ENCODE peak calls at places on chromosomes 1 and 21, in four cellular contexts. One of them, this sample, is unnamed.

GRCh38 chr1:239125027-239125426 is 261.3 kb upstream of the CHRM3 start:
- DNase-seq in CD8-positive, alpha-beta T cell: no peak
- DNase-seq in cardiac muscle cell: peak
- DNase-seq in AG09309: peak
- DNase-seq in this sample: peak

GRCh38 chr1:93675272-93675671 is 6.4 kb downstream of the BCAR3 start:
- DNase-seq in CD8-positive, alpha-beta T cell: no peak
- DNase-seq in cardiac muscle cell: no peak
- DNase-seq in AG09309: no peak
- DNase-seq in this sample: no peak

GRCh38 chr1:55718758-55719671 is 503.9 kb upstream of the USP24 start:
- DNase-seq in CD8-positive, alpha-beta T cell: no peak
- DNase-seq in cardiac muscle cell: peak
- DNase-seq in AG09309: peak
- DNase-seq in this sample: peak

GRCh38 chr1:229102741-229103480 is 168.0 kb upstream of the RAB4A start:
- DNase-seq in CD8-positive, alpha-beta T cell: no peak
- DNase-seq in cardiac muscle cell: peak
- DNase-seq in AG09309: no peak
- DNase-seq in this sample: no peak

GRCh38 chr1:169510060-169510459 is 24.3 kb upstream of the SLC19A2 start:
- DNase-seq in cardiac muscle cell: no peak
- DNase-seq in AG09309: no peak
- DNase-seq in CD8-positive, alpha-beta T cell: no peak
- DNase-seq in this sample: no peak

GRCh38 chr1:24236170-24237045 is 49.3 kb upstream of the IFNLR1 start:
- DNase-seq in AG09309: peak
- DNase-seq in cardiac muscle cell: peak
- DNase-seq in CD8-positive, alpha-beta T cell: no peak
- DNase-seq in this sample: peak

GRCh38 chr1:2555634-2556276 is 416 bp upstream of the TNFRSF14 start:
- DNase-seq in AG09309: no peak
- DNase-seq in CD8-positive, alpha-beta T cell: peak
- DNase-seq in cardiac muscle cell: peak
- DNase-seq in this sample: peak

GRCh38 chr21:44263221-44263671 is 1.5 kb upstream of the DNMT3L start:
- DNase-seq in AG09309: no peak
- DNase-seq in cardiac muscle cell: no peak
- DNase-seq in CD8-positive, alpha-beta T cell: no peak
- DNase-seq in this sample: no peak

GRCh38 chr1:179119466-179119865 is 37.6 kb downstream of the TOR3A start:
- DNase-seq in CD8-positive, alpha-beta T cell: no peak
- DNase-seq in AG09309: no peak
- DNase-seq in cardiac muscle cell: no peak
- DNase-seq in this sample: no peak

GRCh38 chr1:209567788-209568187 is 15.7 kb upstream of the CAMK1G start:
- DNase-seq in CD8-positive, alpha-beta T cell: no peak
- DNase-seq in cardiac muscle cell: peak
- DNase-seq in AG09309: peak
- DNase-seq in this sample: peak

GRCh38 chr1:81548918-81549587 is 251.7 kb upstream of the ADGRL2 start:
- DNase-seq in AG09309: no peak
- DNase-seq in cardiac muscle cell: no peak
- DNase-seq in CD8-positive, alpha-beta T cell: no peak
- DNase-seq in this sample: no peak

GRCh38 chr1:81547261-81547911 is 253.3 kb upstream of the ADGRL2 start:
- DNase-seq in CD8-positive, alpha-beta T cell: no peak
- DNase-seq in cardiac muscle cell: peak
- DNase-seq in AG09309: no peak
- DNase-seq in this sample: no peak

GRCh38 chr1:81550753-81551152 is 250.0 kb upstream of the ADGRL2 start:
- DNase-seq in CD8-positive, alpha-beta T cell: no peak
- DNase-seq in AG09309: no peak
- DNase-seq in cardiac muscle cell: no peak
- DNase-seq in this sample: no peak

GRCh38 chr1:81547912-81548303 is 252.8 kb upstream of the ADGRL2 start:
- DNase-seq in cardiac muscle cell: peak
- DNase-seq in AG09309: no peak
- DNase-seq in CD8-positive, alpha-beta T cell: no peak
- DNase-seq in this sample: no peak

GRCh38 chr1:81549588-81550127 is 251.1 kb upstream of the ADGRL2 start:
- DNase-seq in CD8-positive, alpha-beta T cell: no peak
- DNase-seq in cardiac muscle cell: peak
- DNase-seq in AG09309: peak
- DNase-seq in this sample: peak
- TF ChIP-seq CTCF in CD8-positive, alpha-beta T cell: no peak
- TF ChIP-seq CTCF in cardiac muscle cell: peak
- TF ChIP-seq CTCF in AG09309: peak
- TF ChIP-seq CTCF in this sample: peak

DNA sequence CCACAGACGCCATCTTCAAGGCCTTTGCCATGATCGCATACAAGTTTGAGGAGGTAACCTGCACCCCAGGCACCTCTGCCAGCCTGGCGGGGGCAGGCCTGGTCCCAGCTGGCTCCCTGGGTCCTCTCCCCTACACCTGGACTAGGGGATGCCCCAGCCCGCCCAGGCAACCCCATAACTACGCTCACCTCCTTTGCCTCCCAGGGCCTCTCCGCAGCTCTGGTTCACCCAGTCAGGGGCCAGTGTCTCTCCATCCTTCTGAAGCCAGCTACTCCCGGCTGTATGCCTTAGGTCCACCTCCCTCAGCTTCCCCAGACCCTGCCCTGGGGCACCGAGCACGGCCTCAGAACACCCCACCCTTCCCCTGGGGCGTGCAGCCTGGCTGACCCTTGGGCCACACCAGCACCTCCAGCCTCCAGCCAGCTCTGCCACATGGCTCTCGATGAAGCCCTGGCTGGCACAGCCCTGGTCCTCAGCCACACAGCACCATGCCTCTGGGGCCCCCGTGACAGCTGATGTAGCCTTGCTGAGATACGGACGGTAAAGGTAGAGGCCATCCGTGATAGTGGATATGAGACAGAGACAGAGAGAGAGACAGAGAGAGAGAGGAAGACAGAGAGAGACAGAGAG is 80.4 kb upstream of the COL6A1 start:
- DNase-seq in AG09309: no peak
- DNase-seq in CD8-positive, alpha-beta T cell: no peak
- DNase-seq in cardiac muscle cell: no peak
- DNase-seq in this sample: no peak
- TF ChIP-seq CTCF in AG09309: no peak
- TF ChIP-seq CTCF in CD8-positive, alpha-beta T cell: no peak
- TF ChIP-seq CTCF in cardiac muscle cell: no peak
- TF ChIP-seq CTCF in this sample: no peak

GRCh38 chr1:58204284-58204683 is 342.2 kb downstream of the OMA1 start:
- DNase-seq in AG09309: no peak
- DNase-seq in CD8-positive, alpha-beta T cell: no peak
- DNase-seq in cardiac muscle cell: no peak
- DNase-seq in this sample: no peak
- TF ChIP-seq CTCF in AG09309: peak
- TF ChIP-seq CTCF in CD8-positive, alpha-beta T cell: no peak
- TF ChIP-seq CTCF in cardiac muscle cell: no peak
- TF ChIP-seq CTCF in this sample: peak

GRCh38 chr1:68344208-68344607 is 105.5 kb downstream of the RPE65 start:
- DNase-seq in AG09309: no peak
- DNase-seq in cardiac muscle cell: no peak
- DNase-seq in CD8-positive, alpha-beta T cell: no peak
- DNase-seq in this sample: no peak

GRCh38 chr1:68347415-68347814 is 102.3 kb downstream of the RPE65 start:
- DNase-seq in cardiac muscle cell: no peak
- DNase-seq in CD8-positive, alpha-beta T cell: no peak
- DNase-seq in AG09309: no peak
- DNase-seq in this sample: no peak

GRCh38 chr1:68340951-68341350 is 108.6 kb upstream of the WLS start:
- DNase-seq in AG09309: no peak
- DNase-seq in CD8-positive, alpha-beta T cell: no peak
- DNase-seq in cardiac muscle cell: no peak
- DNase-seq in this sample: no peak

DNA sequence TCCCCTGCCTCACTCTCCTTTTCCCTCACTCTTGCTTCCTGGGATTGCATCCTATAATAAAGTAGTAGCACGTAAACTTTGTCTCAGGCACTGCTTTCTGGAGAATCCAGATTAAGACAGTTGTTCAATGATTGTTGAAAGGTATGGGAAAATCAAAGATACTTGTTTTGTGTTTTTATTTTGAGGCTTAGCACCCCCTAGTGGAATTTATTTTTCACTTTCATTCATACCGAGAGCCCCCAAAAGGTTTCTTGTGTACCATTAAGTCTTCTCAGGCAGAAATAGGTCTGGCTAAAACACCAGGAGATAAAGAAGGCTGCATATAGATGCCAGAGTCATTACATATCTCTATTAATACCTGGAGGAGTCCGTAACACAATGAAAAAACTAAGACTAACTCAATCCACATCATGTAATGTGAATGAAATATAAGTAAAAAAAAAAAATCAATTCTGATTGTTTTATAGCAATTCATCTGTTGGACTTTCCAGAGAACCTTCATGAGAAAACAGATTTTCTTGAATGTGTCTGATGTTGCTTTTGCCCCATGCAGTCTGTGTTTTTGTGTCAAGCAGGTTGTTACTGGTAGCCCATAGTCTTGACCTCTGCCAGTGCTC is 103.5 kb downstream of the RPE65 start:
- DNase-seq in CD8-positive, alpha-beta T cell: no peak
- DNase-seq in AG09309: no peak
- DNase-seq in cardiac muscle cell: peak
- DNase-seq in this sample: no peak
- TF ChIP-seq CTCF in CD8-positive, alpha-beta T cell: no peak
- TF ChIP-seq CTCF in AG09309: peak
- TF ChIP-seq CTCF in cardiac muscle cell: peak
- TF ChIP-seq CTCF in this sample: peak

GRCh38 chr1:202176949-202177927 is 16.4 kb upstream of the LGR6 start:
- DNase-seq in cardiac muscle cell: no peak
- DNase-seq in CD8-positive, alpha-beta T cell: no peak
- DNase-seq in AG09309: no peak
- DNase-seq in this sample: no peak
- TF ChIP-seq CTCF in cardiac muscle cell: no peak
- TF ChIP-seq CTCF in CD8-positive, alpha-beta T cell: no peak
- TF ChIP-seq CTCF in AG09309: no peak
- TF ChIP-seq CTCF in this sample: no peak

This sample was measured in HFFc6.